ENCODE peak calls at places on chromosomes 11 and 22, in five cellular contexts. L is brain microvascular endothelial cell, O is colonic mucosa, B is testis, G is tibial nerve. A is an unnamed sample. For H3K27me3, the result is how much of the 10 kb centered on the place peaks cover.

GRCh38 chr11:105144887-105145286 is 5.3 kb upstream of the CARD18 start:
- DNase-seq in L (no peak), O (no peak), B (no peak), G (no peak), A (peak)

GRCh38 chr22:44805663-44806062 is 53.3 kb downstream of the ARHGAP8 start:
- DNase-seq in L (no peak), O (no peak), B (no peak), G (no peak), A (no peak)

GRCh38 chr11:75031771-75032549 is 43.2 kb downstream of the NEU3 start:
- DNase-seq in L (peak), O (peak), B (peak), G (peak), A (peak)

GRCh38 chr11:76665172-76665571 is 5.4 kb downstream of the LRRC32 start:
- DNase-seq in L (no peak), O (no peak), B (no peak), G (no peak), A (no peak)

GRCh38 chr22:46916886-46917625 is 154.6 kb downstream of the TBC1D22A start:
- DNase-seq in L (no peak), O (peak), B (peak), G (no peak), A (no peak)

GRCh38 chr11:97937501-97937900 is 1083.2 kb upstream of the CNTN5 start:
- DNase-seq in L (peak), O (no peak), B (no peak), G (no peak), A (no peak)

GRCh38 chr22:41341990-41342389 is 39.8 kb upstream of the TEF start:
- DNase-seq in L (no peak), O (no peak), B (no peak), G (no peak), A (no peak)

GRCh38 chr11:2653930-2654739 is 45.7 kb downstream of the KCNQ1OT1 start:
- DNase-seq in L (no peak), O (peak), B (no peak), G (no peak), A (no peak)

GRCh38 chr11:71251761-71252433 is 480 bp downstream of the SHANK2 start:
- DNase-seq in L (no peak), O (peak), B (no peak), G (no peak), A (no peak)

GRCh38 chr11:15159085-15159484 is 44.4 kb downstream of the INSC start:
- DNase-seq in L (peak), O (peak), B (no peak), G (no peak), A (peak)

GRCh38 chr22:42611076-42611475 is 3.6 kb downstream of the POLDIP3 start:
- DNase-seq in L (no peak), O (no peak), B (no peak), G (no peak), A (peak)

GRCh38 chr11:35389897-35390462 is 29.4 kb downstream of the SLC1A2 start:
- DNase-seq in L (no peak), O (no peak), B (no peak), G (no peak), A (peak)

GRCh38 chr22:30017375-30017774 is 62.9 kb upstream of the HORMAD2 start:
- DNase-seq in L (no peak), O (no peak), B (no peak), G (no peak), A (no peak)

GRCh38 chr11:2525166-2525861 is 80.5 kb downstream of the KCNQ1 start:
- DNase-seq in L (no peak), O (peak), B (no peak), G (no peak), A (no peak)

GRCh38 chr22:48743601-48744282 is 1083.9 kb downstream of the BRD1 start:
- DNase-seq in L (no peak), O (no peak), B (peak), G (no peak), A (no peak)

GRCh38 chr11:131504199-131504949 is 134.0 kb downstream of the NTM start:
- DNase-seq in L (no peak), O (no peak), B (peak), G (no peak), A (peak)

GRCh38 chr11:33910960-33911339 is 19.1 kb upstream of the LMO2 start:
- DNase-seq in L (no peak), O (no peak), B (no peak), G (no peak), A (no peak)

GRCh38 chr22:50486561-50487289 is at the start of gene MIOX:
- DNase-seq in L (no peak), O (no peak), B (no peak), G (no peak), A (no peak)

GRCh38 chr11:96447711-96448110 is 57.9 kb downstream of the JRKL start:
- DNase-seq in L (no peak), O (no peak), B (no peak), G (no peak), A (no peak)

GRCh38 chr11:7278314-7278917 is 26.7 kb downstream of the SYT9 start:
- DNase-seq in L (peak), O (no peak), B (peak), G (no peak), A (peak)

GRCh38 chr11:33699515-33700424 is 856 bp downstream of the C11orf91 start:
- DNase-seq in L (no peak), O (peak), B (no peak), G (no peak), A (no peak)

GRCh38 chr11:2443881-2444300 is 423 bp downstream of the TRPM5 start:
- DNase-seq in L (no peak), O (peak), B (no peak), G (no peak), A (no peak)

GRCh38 chr11:45658292-45658991 is 7.0 kb downstream of the CHST1 start:
- DNase-seq in L (peak), O (peak), B (peak), G (no peak), A (no peak)

GRCh38 chr22:30186048-30186447 is 60.5 kb downstream of the LIF start:
- DNase-seq in L (no peak), O (no peak), B (no peak), G (no peak), A (no peak)

GRCh38 chr11:6745465-6746015 is 26.2 kb downstream of the OR2AG2 start:
- DNase-seq in L (no peak), O (no peak), B (no peak), G (no peak), A (no peak)

GRCh38 chr11:78140392-78141077 is 1.1 kb upstream of the ALG8 start:
- DNase-seq in L (no peak), O (no peak), B (no peak), G (no peak), A (no peak)

GRCh38 chr11:27456140-27456801 is 16.3 kb downstream of the LGR4 start:
- DNase-seq in L (no peak), O (no peak), B (no peak), G (no peak), A (peak)

GRCh38 chr22:39658367-39658766 is 87.8 kb downstream of the CACNA1I start:
- DNase-seq in L (no peak), O (no peak), B (no peak), G (no peak), A (no peak)

GRCh38 chr22:39655736-39656285 is 85.3 kb downstream of the CACNA1I start:
- DNase-seq in L (no peak), O (no peak), B (no peak), G (no peak), A (no peak)

GRCh38 chr22:39661501-39661841 is 90.9 kb downstream of the CACNA1I start:
- DNase-seq in L (no peak), O (no peak), B (no peak), G (no peak), A (no peak)

GRCh38 chr22:39656495-39657490 is 86.2 kb downstream of the CACNA1I start:
- DNase-seq in L (no peak), O (no peak), B (no peak), G (no peak), A (no peak)

DNA sequence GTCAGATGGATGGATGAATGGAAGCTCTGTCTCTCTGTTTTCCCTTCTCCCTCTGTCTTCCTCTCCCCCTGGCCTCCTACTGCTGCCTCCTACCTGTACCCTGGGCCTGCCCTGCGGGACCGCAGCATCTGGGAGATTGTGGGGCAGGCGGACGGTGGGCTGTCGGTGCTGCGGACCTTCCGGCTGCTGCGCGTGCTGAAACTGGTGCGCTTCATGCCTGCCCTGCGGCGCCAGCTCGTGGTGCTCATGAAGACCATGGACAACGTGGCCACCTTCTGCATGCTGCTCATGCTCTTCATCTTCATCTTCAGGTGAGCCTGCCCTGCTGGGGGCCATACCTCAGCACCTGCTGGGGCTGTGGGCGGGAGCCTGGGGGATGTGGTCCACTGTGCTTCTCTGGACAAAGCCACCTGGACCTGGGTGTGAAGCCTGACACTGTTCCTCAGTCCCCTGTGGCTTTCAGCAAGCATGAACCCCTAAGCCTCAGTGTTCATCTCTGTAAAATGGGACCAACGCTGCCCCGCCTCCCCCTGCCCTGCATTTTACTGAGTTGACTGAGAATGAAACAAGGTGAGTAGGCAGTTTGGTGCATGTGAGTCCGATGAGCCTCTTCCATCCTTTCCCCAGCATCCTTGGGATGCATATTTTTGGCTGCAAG is 88.4 kb downstream of the CACNA1I start:
- DNase-seq in L (no peak), O (no peak), B (no peak), G (no peak), A (no peak)
- H3K27me3 ChIP-seq in L (half or more), O (under half), B (under half), G (half or more), A (under half)

DNA sequence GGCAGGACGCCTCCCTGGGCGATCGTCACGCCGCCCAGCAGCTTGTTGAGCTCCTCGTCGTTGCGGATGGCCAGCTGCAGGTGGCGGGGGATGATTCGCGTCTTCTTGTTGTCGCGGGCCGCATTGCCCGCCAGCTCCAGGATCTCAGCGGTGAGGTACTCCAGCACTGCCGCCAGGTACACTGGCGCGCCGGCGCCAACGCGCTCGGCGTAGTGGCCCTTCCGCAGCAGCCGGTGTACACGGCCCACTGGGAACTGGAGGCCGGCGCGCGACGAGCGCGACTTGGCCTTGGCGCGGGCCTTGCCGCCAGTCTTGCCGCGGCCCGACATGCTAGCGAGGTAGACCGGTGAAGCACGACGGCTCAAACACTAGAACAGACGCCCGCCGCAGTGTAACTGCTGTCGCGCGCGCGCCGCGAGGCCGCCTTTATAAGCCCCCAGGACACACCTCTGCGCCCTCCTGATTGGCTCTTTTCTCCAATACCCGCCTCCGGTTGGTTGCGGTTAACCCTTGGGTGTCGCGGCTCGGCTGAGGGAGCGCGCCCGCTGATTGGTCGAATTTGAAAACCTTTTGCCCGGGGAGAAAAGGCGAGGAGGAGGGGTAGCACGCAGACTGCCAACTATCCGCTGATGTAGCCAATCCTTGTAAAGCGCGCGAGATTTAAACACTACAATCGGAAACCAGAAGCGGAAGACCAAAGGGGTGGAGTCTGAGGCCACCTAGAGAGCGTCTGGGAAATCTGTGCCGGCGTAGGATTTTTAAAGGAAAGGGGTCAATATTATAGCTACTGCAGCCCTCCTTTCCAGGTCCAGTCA is 6.4 kb downstream of the DPAGT1 start:
- DNase-seq in L (peak), O (peak), B (peak), G (peak), A (peak)
- TF ChIP-seq CTCF in L (no peak), O (no peak), B (no peak), G (peak), A (no peak)

DNA sequence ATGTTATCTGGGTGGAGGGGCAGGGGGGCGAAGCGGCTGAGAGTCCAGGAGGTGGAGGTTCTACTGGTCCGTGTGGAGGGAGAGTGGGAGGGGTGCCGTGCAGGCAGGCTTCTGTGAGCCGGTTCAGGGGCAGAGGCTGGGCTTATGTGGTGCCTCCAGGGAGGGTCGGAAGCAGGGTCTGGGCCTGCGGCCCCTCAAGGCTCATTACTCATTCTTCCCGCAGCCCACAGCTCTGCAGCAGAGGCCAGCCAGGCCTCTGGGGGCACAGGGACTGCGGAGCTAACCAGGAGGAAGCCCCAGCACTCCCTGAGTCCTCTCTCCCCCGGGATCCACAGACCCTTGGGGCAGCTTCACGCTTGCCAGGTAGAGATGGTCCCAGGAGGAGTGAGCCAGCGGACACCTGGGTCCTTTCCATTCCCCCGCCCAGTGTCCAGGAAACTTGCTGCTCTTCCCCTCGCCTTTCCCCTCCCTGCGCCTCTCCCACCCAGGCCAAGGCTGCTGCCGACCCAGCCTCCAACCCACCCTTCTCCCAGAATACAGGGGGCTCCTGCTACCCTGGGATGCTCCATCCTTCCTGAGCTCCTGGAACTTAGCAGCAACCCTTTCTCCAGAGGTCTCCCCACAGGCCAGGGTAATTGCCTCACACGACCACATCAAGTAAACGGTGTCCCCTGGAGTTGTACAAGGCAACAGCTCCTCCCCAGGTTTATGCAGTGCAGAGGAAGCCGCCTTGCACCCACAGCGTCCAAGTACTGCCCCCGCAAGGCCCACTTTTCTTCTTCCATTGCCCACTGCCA is 6.3 kb downstream of the NRXN2 start:
- DNase-seq in L (no peak), O (no peak), B (no peak), G (no peak), A (no peak)
- H3K27me3 ChIP-seq in L (under half), O (half or more), B (under half), G (half or more), A (under half)

GRCh38 chr22:18071968-18072310 is 5.9 kb upstream of the PEX26 start:
- DNase-seq in L (no peak), O (no peak), B (no peak), G (no peak), A (no peak)

GRCh38 chr22:18068381-18068988 is 9.3 kb upstream of the PEX26 start:
- DNase-seq in L (no peak), O (no peak), B (no peak), G (no peak), A (peak)

GRCh38 chr22:18068991-18069390 is 8.8 kb upstream of the PEX26 start:
- DNase-seq in L (no peak), O (no peak), B (no peak), G (no peak), A (no peak)

GRCh38 chr22:18070041-18070440 is 7.7 kb upstream of the PEX26 start:
- DNase-seq in L (no peak), O (no peak), B (no peak), G (no peak), A (no peak)

DNA sequence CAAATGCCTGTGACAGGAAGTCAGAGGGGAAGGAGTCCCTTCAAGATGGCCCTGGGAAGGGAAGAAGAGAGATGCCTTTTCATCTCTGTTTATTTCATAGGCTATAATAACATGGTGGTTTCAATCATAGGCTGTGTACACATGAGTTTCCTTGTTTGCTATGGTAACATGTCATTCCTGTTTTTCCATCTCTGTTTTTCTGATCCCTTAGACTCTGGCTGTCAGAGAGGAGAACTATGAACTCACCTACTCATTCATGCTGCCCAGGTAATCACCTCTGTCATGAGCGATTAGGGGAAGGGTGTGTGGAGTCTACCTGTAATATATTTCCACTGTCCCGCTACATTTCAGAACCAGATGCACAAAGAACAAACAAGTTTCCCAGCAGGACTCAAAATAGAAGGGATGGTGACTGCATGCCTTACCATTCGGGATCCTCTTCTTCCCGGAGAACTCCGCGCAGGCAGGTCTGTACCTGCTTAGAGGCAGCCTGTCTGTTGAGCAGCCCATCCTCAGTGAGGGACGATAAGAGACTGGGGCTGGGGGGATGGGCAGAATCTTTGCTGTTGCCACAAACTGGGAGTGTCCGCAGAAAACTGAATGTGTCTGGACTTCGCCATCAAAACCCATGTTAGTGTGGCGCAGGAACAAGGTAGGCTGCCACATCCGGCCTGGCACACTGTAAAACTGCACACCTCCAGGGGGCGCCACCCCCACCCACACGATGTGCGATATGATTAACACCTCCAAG is 7.1 kb upstream of the PEX26 start:
- DNase-seq in L (no peak), O (no peak), B (no peak), G (no peak), A (peak)
- TF ChIP-seq CTCF in L (peak), O (peak), B (no peak), G (no peak), A (peak)

GRCh38 chr11:67583319-67584204 is at the start of gene GSTP1:
- DNase-seq in L (peak), O (peak), B (peak), G (peak), A (peak)

GRCh38 chr11:67577951-67578350 is 5.7 kb upstream of the GSTP1 start:
- DNase-seq in L (no peak), O (no peak), B (no peak), G (no peak), A (no peak)

GRCh38 chr11:67584205-67584880 is 731 bp downstream of the GSTP1 start:
- DNase-seq in L (no peak), O (peak), B (peak), G (peak), A (peak)

GRCh38 chr11:67582026-67582425 is 1.6 kb upstream of the GSTP1 start:
- DNase-seq in L (no peak), O (no peak), B (no peak), G (no peak), A (no peak)

GRCh38 chr11:67581469-67581868 is 2.1 kb upstream of the GSTP1 start:
- DNase-seq in L (no peak), O (peak), B (no peak), G (no peak), A (peak)
- H3K27me3 ChIP-seq in L (under half), O (under half), B (under half), G (under half), A (under half)

GRCh38 chr11:92550411-92550810 is 325.8 kb downstream of the FAT3 start:
- DNase-seq in L (no peak), O (no peak), B (no peak), G (no peak), A (no peak)

GRCh38 chr11:92550871-92551270 is 326.3 kb downstream of the FAT3 start:
- DNase-seq in L (no peak), O (no peak), B (no peak), G (no peak), A (no peak)

GRCh38 chr11:92554662-92555061 is 330.0 kb downstream of the FAT3 start:
- DNase-seq in L (no peak), O (no peak), B (no peak), G (no peak), A (no peak)

GRCh38 chr11:92556435-92556834 is 331.8 kb downstream of the FAT3 start:
- DNase-seq in L (peak), O (no peak), B (peak), G (no peak), A (peak)

GRCh38 chr11:92552942-92553341 is 328.3 kb downstream of the FAT3 start:
- DNase-seq in L (no peak), O (no peak), B (no peak), G (no peak), A (peak)
- TF ChIP-seq CTCF in L (no peak), O (no peak), B (no peak), G (no peak), A (peak)

DNA sequence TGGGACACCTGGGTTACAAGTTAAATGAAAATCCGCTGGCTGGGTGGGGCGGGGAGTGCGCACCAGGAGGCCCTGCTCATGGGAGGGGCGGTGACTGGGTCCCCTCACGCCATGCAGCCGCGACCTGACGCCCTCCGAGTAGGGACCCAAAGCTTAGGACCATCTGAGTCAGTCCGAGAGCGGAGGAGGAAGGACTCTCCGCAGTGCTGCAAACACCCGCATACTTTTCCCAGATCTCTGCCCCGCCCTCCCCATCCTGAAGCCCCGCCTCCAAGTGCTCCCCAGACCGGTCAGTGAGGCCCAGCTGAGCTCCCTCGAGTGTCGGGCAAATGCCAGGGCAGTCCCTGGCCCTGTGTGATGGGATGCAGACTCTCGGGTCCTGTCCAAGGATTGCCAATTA is 6.6 kb upstream of the FLI1 start:
- DNase-seq in L (no peak), O (peak), B (no peak), G (no peak), A (peak)
- H3K27me3 ChIP-seq in L (under half), O (half or more), B (under half), G (half or more), A (under half)